ENCODE peak calls at places on chromosomes 7 and 10, in eight cellular contexts. One of them, this sample, is unnamed. For H3K36me3 and H3K4me1, the result is how much of the 10 kb centered on the place peaks cover.

GRCh38 chr7:37275086-37275485 is 173.6 kb downstream of the ELMO1 start:
- DNase-seq in K562: no peak
- DNase-seq in HepG2: no peak
- DNase-seq in tibial nerve: no peak
- DNase-seq in transverse colon: no peak
- DNase-seq in SK-N-SH: no peak
- DNase-seq in upper lobe of left lung: no peak
- DNase-seq in suprapubic skin: no peak
- DNase-seq in this sample: no peak

GRCh38 chr7:70585071-70585470 is 546.9 kb upstream of the GALNT17 start:
- DNase-seq in K562: peak
- DNase-seq in HepG2: no peak
- DNase-seq in tibial nerve: no peak
- DNase-seq in transverse colon: no peak
- DNase-seq in SK-N-SH: peak
- DNase-seq in upper lobe of left lung: no peak
- DNase-seq in suprapubic skin: no peak
- DNase-seq in this sample: no peak

GRCh38 chr7:128737867-128738390 is 1.2 kb upstream of the CALU start:
- DNase-seq in K562: no peak
- DNase-seq in HepG2: peak
- DNase-seq in tibial nerve: no peak
- DNase-seq in transverse colon: no peak
- DNase-seq in SK-N-SH: no peak
- DNase-seq in upper lobe of left lung: no peak
- DNase-seq in suprapubic skin: no peak
- DNase-seq in this sample: peak

GRCh38 chr7:157867685-157868305 is 531.0 kb downstream of the DNAJB6 start:
- DNase-seq in K562: no peak
- DNase-seq in HepG2: no peak
- DNase-seq in tibial nerve: no peak
- DNase-seq in transverse colon: no peak
- DNase-seq in SK-N-SH: no peak
- DNase-seq in upper lobe of left lung: no peak
- DNase-seq in suprapubic skin: no peak
- DNase-seq in this sample: no peak

GRCh38 chr7:48904975-48905374 is 19.4 kb upstream of the CDC14C start:
- DNase-seq in K562: no peak
- DNase-seq in HepG2: peak
- DNase-seq in tibial nerve: no peak
- DNase-seq in transverse colon: no peak
- DNase-seq in SK-N-SH: no peak
- DNase-seq in upper lobe of left lung: no peak
- DNase-seq in suprapubic skin: no peak
- DNase-seq in this sample: no peak

GRCh38 chr10:70523549-70523948 is 45.0 kb downstream of the PALD1 start:
- DNase-seq in K562: no peak
- DNase-seq in HepG2: no peak
- DNase-seq in tibial nerve: no peak
- DNase-seq in transverse colon: no peak
- DNase-seq in SK-N-SH: no peak
- DNase-seq in upper lobe of left lung: no peak
- DNase-seq in suprapubic skin: no peak
- DNase-seq in this sample: no peak

GRCh38 chr7:12949060-12950045 is 261.9 kb downstream of the ARL4A start:
- DNase-seq in K562: no peak
- DNase-seq in HepG2: peak
- DNase-seq in tibial nerve: no peak
- DNase-seq in transverse colon: no peak
- DNase-seq in SK-N-SH: no peak
- DNase-seq in upper lobe of left lung: no peak
- DNase-seq in suprapubic skin: no peak
- DNase-seq in this sample: no peak

GRCh38 chr10:30674796-30675195 is 45.2 kb upstream of the LYZL2 start:
- DNase-seq in K562: no peak
- DNase-seq in HepG2: no peak
- DNase-seq in tibial nerve: no peak
- DNase-seq in transverse colon: no peak
- DNase-seq in SK-N-SH: no peak
- DNase-seq in upper lobe of left lung: no peak
- DNase-seq in suprapubic skin: no peak
- DNase-seq in this sample: no peak

GRCh38 chr10:86104156-86104555 is 262.4 kb downstream of the GRID1 start:
- DNase-seq in K562: no peak
- DNase-seq in HepG2: no peak
- DNase-seq in tibial nerve: no peak
- DNase-seq in transverse colon: no peak
- DNase-seq in SK-N-SH: no peak
- DNase-seq in upper lobe of left lung: no peak
- DNase-seq in suprapubic skin: no peak
- DNase-seq in this sample: no peak

GRCh38 chr7:47283497-47284131 is 298.3 kb downstream of the TNS3 start:
- DNase-seq in K562: no peak
- DNase-seq in HepG2: peak
- DNase-seq in tibial nerve: no peak
- DNase-seq in transverse colon: peak
- DNase-seq in SK-N-SH: no peak
- DNase-seq in upper lobe of left lung: no peak
- DNase-seq in suprapubic skin: no peak
- DNase-seq in this sample: no peak

GRCh38 chr10:122551450-122551849 is 9.1 kb upstream of the DMBT1 start:
- DNase-seq in K562: no peak
- DNase-seq in HepG2: peak
- DNase-seq in tibial nerve: no peak
- DNase-seq in transverse colon: no peak
- DNase-seq in SK-N-SH: no peak
- DNase-seq in upper lobe of left lung: peak
- DNase-seq in suprapubic skin: no peak
- DNase-seq in this sample: no peak

GRCh38 chr7:114070246-114070645 is 151.4 kb upstream of the PPP1R3A start:
- DNase-seq in K562: no peak
- DNase-seq in HepG2: no peak
- DNase-seq in tibial nerve: no peak
- DNase-seq in transverse colon: no peak
- DNase-seq in SK-N-SH: no peak
- DNase-seq in upper lobe of left lung: no peak
- DNase-seq in suprapubic skin: no peak
- DNase-seq in this sample: no peak

DNA sequence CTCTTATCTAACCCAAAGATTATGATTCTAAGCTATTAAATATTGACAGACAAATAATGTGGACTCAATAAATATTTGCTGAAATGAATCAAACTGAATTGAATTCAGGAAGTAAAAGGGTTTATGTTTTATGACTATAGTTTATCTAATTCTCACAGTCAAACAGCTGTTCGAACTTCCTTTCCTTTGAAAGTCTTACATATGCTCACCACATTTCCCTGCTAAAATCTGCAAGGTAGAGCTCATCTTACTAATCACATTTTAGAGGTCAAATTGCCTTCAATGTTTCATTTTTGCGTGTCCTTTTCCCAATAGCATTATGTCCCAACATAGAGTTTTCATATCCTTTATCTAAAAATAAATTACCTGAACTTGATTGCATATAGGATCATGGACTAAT is 154.9 kb upstream of the PPP1R3A start:
- DNase-seq in K562: no peak
- DNase-seq in HepG2: no peak
- DNase-seq in tibial nerve: no peak
- DNase-seq in transverse colon: no peak
- DNase-seq in SK-N-SH: no peak
- DNase-seq in upper lobe of left lung: no peak
- DNase-seq in suprapubic skin: no peak
- DNase-seq in this sample: no peak
- TF ChIP-seq EP300 in K562: no peak
- TF ChIP-seq EP300 in HepG2: no peak
- TF ChIP-seq EP300 in tibial nerve: no peak
- TF ChIP-seq EP300 in transverse colon: no peak
- TF ChIP-seq EP300 in SK-N-SH: no peak
- TF ChIP-seq EP300 in upper lobe of left lung: no peak
- TF ChIP-seq EP300 in suprapubic skin: no peak
- TF ChIP-seq EP300 in this sample: no peak

GRCh38 chr10:6384847-6385246 is 182.1 kb downstream of the PFKFB3 start:
- DNase-seq in K562: no peak
- DNase-seq in HepG2: no peak
- DNase-seq in tibial nerve: no peak
- DNase-seq in transverse colon: no peak
- DNase-seq in SK-N-SH: no peak
- DNase-seq in upper lobe of left lung: no peak
- DNase-seq in suprapubic skin: no peak
- DNase-seq in this sample: no peak

GRCh38 chr10:6384031-6384430 is 181.3 kb downstream of the PFKFB3 start:
- DNase-seq in K562: no peak
- DNase-seq in HepG2: no peak
- DNase-seq in tibial nerve: no peak
- DNase-seq in transverse colon: no peak
- DNase-seq in SK-N-SH: no peak
- DNase-seq in upper lobe of left lung: no peak
- DNase-seq in suprapubic skin: no peak
- DNase-seq in this sample: peak

GRCh38 chr10:6386960-6387359 is 184.2 kb downstream of the PFKFB3 start:
- DNase-seq in K562: no peak
- DNase-seq in HepG2: no peak
- DNase-seq in tibial nerve: no peak
- DNase-seq in transverse colon: no peak
- DNase-seq in SK-N-SH: no peak
- DNase-seq in upper lobe of left lung: no peak
- DNase-seq in suprapubic skin: no peak
- DNase-seq in this sample: no peak

GRCh38 chr10:6386346-6386745 is 183.6 kb downstream of the PFKFB3 start:
- DNase-seq in K562: no peak
- DNase-seq in HepG2: no peak
- DNase-seq in tibial nerve: no peak
- DNase-seq in transverse colon: no peak
- DNase-seq in SK-N-SH: no peak
- DNase-seq in upper lobe of left lung: peak
- DNase-seq in suprapubic skin: no peak
- DNase-seq in this sample: no peak

DNA sequence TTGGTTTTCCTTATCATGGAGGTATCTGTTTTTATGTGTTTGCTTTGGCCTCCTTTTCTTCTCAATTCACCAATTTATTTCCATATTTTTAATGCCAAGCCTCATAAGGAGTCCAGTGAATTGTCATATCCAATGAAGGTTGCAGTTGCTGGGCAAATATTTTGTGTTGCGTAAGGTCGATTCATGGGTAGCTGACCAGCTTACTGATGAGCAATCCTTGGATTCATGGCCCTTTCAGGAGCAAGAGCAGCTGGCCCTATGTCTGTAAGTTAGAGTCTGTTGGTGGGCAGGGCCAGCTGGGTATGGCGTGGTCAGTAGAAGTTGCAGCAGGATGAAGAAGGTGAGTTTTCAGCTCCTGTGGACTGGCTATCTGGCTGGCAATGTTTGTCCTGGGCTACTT is 183.0 kb downstream of the PFKFB3 start:
- DNase-seq in K562: no peak
- DNase-seq in HepG2: no peak
- DNase-seq in tibial nerve: no peak
- DNase-seq in transverse colon: no peak
- DNase-seq in SK-N-SH: no peak
- DNase-seq in upper lobe of left lung: no peak
- DNase-seq in suprapubic skin: no peak
- DNase-seq in this sample: no peak
- H3K36me3 ChIP-seq in K562: under half
- H3K36me3 ChIP-seq in HepG2: under half
- H3K36me3 ChIP-seq in tibial nerve: under half
- H3K36me3 ChIP-seq in transverse colon: under half
- H3K36me3 ChIP-seq in SK-N-SH: under half
- H3K36me3 ChIP-seq in upper lobe of left lung: under half
- H3K36me3 ChIP-seq in suprapubic skin: under half
- H3K36me3 ChIP-seq in this sample: under half

DNA sequence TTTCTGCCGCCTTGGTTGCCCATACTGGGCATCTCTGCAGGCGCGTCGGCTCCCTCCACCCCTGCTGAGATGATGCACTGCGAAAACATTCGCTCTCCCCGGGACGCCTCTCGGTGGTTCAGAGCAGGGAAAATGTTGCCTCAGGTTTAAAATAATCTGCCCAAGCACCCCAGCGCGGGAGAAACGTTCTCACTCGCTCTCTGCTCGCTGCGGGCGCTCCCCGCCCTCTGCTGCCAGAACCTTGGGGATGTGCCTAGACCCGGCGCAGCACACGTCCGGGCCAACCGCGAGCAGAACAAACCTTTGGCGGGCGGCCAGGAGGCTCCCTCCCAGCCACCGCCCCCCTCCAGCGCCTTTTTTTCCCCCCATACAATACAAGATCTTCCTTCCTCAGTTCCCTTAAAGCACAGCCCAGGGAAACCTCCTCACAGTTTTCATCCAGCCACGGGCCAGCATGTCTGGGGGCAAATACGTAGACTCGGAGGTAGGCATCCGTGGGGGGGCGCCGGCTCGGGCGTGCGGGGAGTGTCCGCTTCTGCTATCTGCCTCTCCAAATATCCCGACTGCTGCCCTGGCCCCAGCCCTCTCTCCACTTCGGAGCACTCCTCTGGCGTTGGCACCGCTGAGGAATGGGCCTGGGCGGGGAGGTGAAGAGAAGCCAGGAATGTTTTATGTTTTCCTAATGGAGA is at the start of gene CAV1:
- DNase-seq in K562: peak
- DNase-seq in HepG2: no peak
- DNase-seq in tibial nerve: peak
- DNase-seq in transverse colon: peak
- DNase-seq in SK-N-SH: peak
- DNase-seq in upper lobe of left lung: peak
- DNase-seq in suprapubic skin: peak
- DNase-seq in this sample: no peak
- H3K4me1 ChIP-seq in K562: under half
- H3K4me1 ChIP-seq in HepG2: under half
- H3K4me1 ChIP-seq in tibial nerve: under half
- H3K4me1 ChIP-seq in transverse colon: under half
- H3K4me1 ChIP-seq in SK-N-SH: under half
- H3K4me1 ChIP-seq in upper lobe of left lung: under half
- H3K4me1 ChIP-seq in suprapubic skin: half or more
- H3K4me1 ChIP-seq in this sample: under half

GRCh38 chr10:96618648-96619047 is 31.8 kb upstream of the TM9SF3 start:
- DNase-seq in K562: no peak
- DNase-seq in HepG2: no peak
- DNase-seq in tibial nerve: peak
- DNase-seq in transverse colon: peak
- DNase-seq in SK-N-SH: no peak
- DNase-seq in upper lobe of left lung: peak
- DNase-seq in suprapubic skin: no peak
- DNase-seq in this sample: no peak
- TF ChIP-seq EP300 in K562: no peak
- TF ChIP-seq EP300 in HepG2: no peak
- TF ChIP-seq EP300 in tibial nerve: no peak
- TF ChIP-seq EP300 in transverse colon: no peak
- TF ChIP-seq EP300 in SK-N-SH: no peak
- TF ChIP-seq EP300 in upper lobe of left lung: no peak
- TF ChIP-seq EP300 in suprapubic skin: no peak
- TF ChIP-seq EP300 in this sample: no peak

This sample was measured in esophagus muscularis mucosa.